ENCODE peak calls at places on chromosomes 7 and 10, in ten cellular contexts. I is left ventricle myocardium inferior, D is WERI-Rb-1, Q is small intestine, P is pancreas, V is fibroblast of pulmonary artery, R is GM06990, A is GM12865, H is stomach, M is brain microvascular endothelial cell. K is an unnamed sample.

GRCh38 chr10:99276848-99277486 is 41.3 kb upstream of the HPSE2 start:
- DNase-seq in M (peak), I (no peak), D (no peak), R (no peak), H (no peak), V (peak), A (peak), Q (peak), P (no peak), K (no peak)

GRCh38 chr7:50940621-50941020 is 157.9 kb upstream of the GRB10 start:
- DNase-seq in P (no peak), H (no peak), A (no peak), D (no peak), M (no peak), I (no peak), Q (no peak), V (no peak), R (no peak), K (peak)

GRCh38 chr10:86439544-86439943 is 72.9 kb upstream of the GRID1 start:
- DNase-seq in D (no peak), I (peak), V (peak), R (no peak), A (no peak), H (peak), M (peak), Q (peak), P (peak), K (peak)

GRCh38 chr10:21524526-21525366 is 736 bp downstream of the SKIDA1 start:
- DNase-seq in R (no peak), I (no peak), Q (peak), M (no peak), V (peak), P (no peak), D (no peak), H (no peak), A (no peak), K (peak)

GRCh38 chr10:48463318-48464003 is 141.4 kb downstream of the ARHGAP22 start:
- DNase-seq in Q (no peak), P (no peak), D (peak), M (no peak), A (no peak), V (no peak), H (peak), I (no peak), R (no peak), K (peak)

GRCh38 chr7:18345641-18346234 is 149.8 kb upstream of the HDAC9 start:
- DNase-seq in Q (peak), P (no peak), V (peak), H (peak), I (no peak), M (peak), A (peak), D (peak), R (no peak), K (peak)

GRCh38 chr7:76505168-76506080 is 4.9 kb upstream of the UPK3B start:
- DNase-seq in I (no peak), A (no peak), V (no peak), H (no peak), D (no peak), R (no peak), Q (no peak), P (no peak), M (no peak), K (no peak)

GRCh38 chr10:3213174-3213573 is 40.6 kb upstream of the PITRM1 start:
- DNase-seq in D (no peak), P (no peak), M (no peak), H (no peak), I (peak), R (no peak), Q (no peak), V (peak), A (no peak), K (peak)

GRCh38 chr10:26780793-26781601 is 79.8 kb downstream of the ABI1 start:
- DNase-seq in D (no peak), P (peak), V (peak), H (no peak), Q (no peak), A (peak), R (peak), M (peak), I (no peak), K (peak)

GRCh38 chr7:50308301-50309129 is 4.0 kb downstream of the IKZF1 start:
- DNase-seq in A (peak), H (no peak), V (no peak), R (peak), M (no peak), I (no peak), Q (no peak), P (no peak), D (no peak), K (no peak)

GRCh38 chr7:36746347-36746746 is 22.1 kb upstream of the AOAH start:
- DNase-seq in P (peak), M (no peak), R (no peak), D (no peak), Q (no peak), V (peak), H (no peak), A (no peak), I (no peak), K (no peak)
- H3K4me3 ChIP-seq in P (no peak), M (no peak), R (no peak), D (no peak), Q (no peak), V (no peak), H (no peak), A (no peak), I (no peak), K (no peak)

GRCh38 chr7:134480730-134481129 is 21.8 kb upstream of the AKR1B1 start:
- DNase-seq in H (no peak), V (peak), Q (no peak), A (no peak), M (peak), R (no peak), I (no peak), D (no peak), P (no peak), K (peak)
- H3K4me3 ChIP-seq in H (no peak), V (no peak), Q (no peak), A (no peak), M (no peak), R (no peak), I (no peak), D (no peak), P (no peak), K (no peak)

DNA sequence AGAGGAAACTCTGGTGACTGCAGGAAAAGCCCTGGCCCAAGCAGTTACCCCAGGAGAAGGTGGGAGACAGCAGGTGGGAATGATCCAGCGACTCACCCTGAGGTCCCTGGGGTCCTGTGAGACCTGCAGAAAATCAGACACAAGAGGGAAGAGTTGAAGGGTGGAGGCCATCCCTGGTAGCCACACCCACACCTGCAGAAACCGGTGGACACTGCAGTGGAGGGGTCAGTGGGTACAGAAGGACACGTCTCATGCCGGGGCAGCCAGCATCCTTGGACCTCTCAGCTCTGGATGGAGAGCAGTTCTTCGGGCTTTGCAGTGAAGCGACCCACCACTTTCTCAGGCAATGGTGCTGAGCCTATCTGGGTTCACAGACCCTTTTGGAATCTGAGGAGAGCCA is 39.0 kb downstream of the COL17A1 start:
- DNase-seq in V (no peak), A (no peak), Q (no peak), M (no peak), R (no peak), I (no peak), P (no peak), H (no peak), D (no peak), K (no peak)
- H3K4me3 ChIP-seq in V (no peak), A (no peak), Q (no peak), M (no peak), R (no peak), I (no peak), P (no peak), H (no peak), D (no peak), K (no peak)

GRCh38 chr10:100710151-100710871 is 35.1 kb upstream of the PAX2 start:
- DNase-seq in P (no peak), A (no peak), H (no peak), D (peak), I (no peak), V (no peak), M (no peak), Q (no peak), R (no peak), K (no peak)
- H3K4me3 ChIP-seq in P (no peak), A (no peak), H (no peak), D (peak), I (peak), V (no peak), M (no peak), Q (no peak), R (no peak), K (no peak)

GRCh38 chr7:90212149-90212495 is 582 bp downstream of the STEAP2 start:
- DNase-seq in A (no peak), Q (peak), V (no peak), P (no peak), H (no peak), I (no peak), R (no peak), M (no peak), D (no peak), K (no peak)
- H3K4me3 ChIP-seq in A (no peak), Q (peak), V (peak), P (peak), H (peak), I (peak), R (no peak), M (peak), D (peak), K (peak)

GRCh38 chr7:27183682-27184341 is 1.2 kb downstream of the HOXA11 start:
- DNase-seq in D (peak), H (peak), R (no peak), M (no peak), Q (no peak), P (peak), V (no peak), A (no peak), I (no peak), K (no peak)

GRCh38 chr7:27184342-27185012 is 555 bp downstream of the HOXA11 start:
- DNase-seq in Q (no peak), H (peak), D (peak), A (no peak), M (no peak), P (peak), V (peak), I (no peak), R (no peak), K (no peak)

GRCh38 chr7:27185708-27186449 is 847 bp upstream of the HOXA11 start:
- DNase-seq in I (no peak), A (no peak), P (peak), Q (no peak), R (no peak), V (no peak), M (no peak), H (peak), D (peak), K (no peak)

GRCh38 chr7:27186450-27187157 is 1.6 kb upstream of the HOXA11 start:
- DNase-seq in A (no peak), M (no peak), D (peak), P (no peak), R (no peak), I (no peak), V (no peak), Q (no peak), H (no peak), K (no peak)

GRCh38 chr7:27185013-27185707 is at the start of gene HOXA11:
- DNase-seq in Q (no peak), H (peak), R (no peak), I (no peak), V (peak), M (no peak), A (no peak), D (peak), P (peak), K (peak)
- H3K4me3 ChIP-seq in Q (peak), H (peak), R (peak), I (peak), V (peak), M (no peak), A (no peak), D (peak), P (no peak), K (peak)

DNA sequence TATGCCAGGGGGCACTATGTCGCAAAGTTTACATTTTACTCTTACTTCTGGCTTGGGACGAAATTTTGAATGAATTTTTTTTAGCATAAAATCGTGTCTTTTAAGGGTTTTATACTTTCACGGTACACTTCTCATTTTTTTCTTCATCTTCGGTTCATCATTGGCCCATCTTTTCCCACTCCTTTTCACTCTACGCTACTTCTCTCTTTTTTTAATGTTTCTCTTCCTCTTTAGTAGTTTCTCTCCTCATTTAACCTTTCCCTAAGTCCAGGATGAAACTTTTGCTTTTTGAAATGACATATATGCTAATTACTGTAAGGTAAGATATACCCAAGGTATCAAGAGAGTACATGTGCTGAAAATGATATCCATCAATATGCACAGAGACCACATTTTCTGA is 39.5 kb downstream of the C7orf33 start:
- DNase-seq in M (no peak), H (no peak), V (no peak), A (no peak), R (no peak), I (no peak), D (no peak), Q (no peak), P (no peak), K (no peak)
- H3K4me3 ChIP-seq in M (no peak), H (no peak), V (no peak), A (no peak), R (no peak), I (no peak), D (no peak), Q (no peak), P (no peak), K (no peak)